ENCODE peak calls at places on chromosomes 1 and 21, in eight cellular contexts. Y, D, A, F, U, Z, T and L are unnamed samples.

GRCh38 chr1:204442376-204443259 is 31.0 kb upstream of the PPP1R15B start:
- DNase-seq in Z (no peak), T (no peak), U (no peak), D (no peak), F (no peak), A (no peak), Y (no peak), L (no peak)

GRCh38 chr1:203765029-203765837 is at the start of gene LAX1:
- DNase-seq in D (peak), U (no peak), T (no peak), A (no peak), Y (no peak), Z (no peak), F (no peak), L (no peak)

GRCh38 chr1:6275826-6276764 is 15.2 kb upstream of the GPR153 start:
- DNase-seq in Y (peak), T (peak), Z (no peak), F (peak), A (no peak), D (no peak), U (no peak), L (no peak)

GRCh38 chr1:14907416-14907815 is 246.1 kb upstream of the TMEM51 start:
- DNase-seq in Z (no peak), F (no peak), U (no peak), Y (no peak), D (no peak), A (no peak), T (no peak), L (no peak)

GRCh38 chr1:154502742-154503111 is 515 bp upstream of the SHE start:
- DNase-seq in T (no peak), F (peak), Z (no peak), D (no peak), Y (no peak), A (no peak), U (no peak), L (no peak)

GRCh38 chr1:217889401-217889800 is 258.3 kb downstream of the SPATA17 start:
- DNase-seq in A (no peak), Y (no peak), U (no peak), T (peak), F (no peak), D (no peak), Z (no peak), L (no peak)

GRCh38 chr21:36747815-36748381 is 49.0 kb downstream of the SIM2 start:
- DNase-seq in T (peak), Z (no peak), A (no peak), U (no peak), Y (no peak), D (no peak), F (no peak), L (peak)

GRCh38 chr1:179121159-179121938 is 39.5 kb downstream of the TOR3A start:
- DNase-seq in U (peak), A (no peak), T (peak), Z (no peak), D (no peak), Y (no peak), F (no peak), L (no peak)

GRCh38 chr1:44251989-44252625 is 38.8 kb downstream of the DMAP1 start:
- DNase-seq in F (no peak), Z (no peak), A (no peak), U (no peak), Y (no peak), D (no peak), T (no peak), L (no peak)

GRCh38 chr1:78114034-78114956 is 68.5 kb downstream of the GIPC2 start:
- DNase-seq in U (peak), F (peak), Y (peak), A (peak), D (peak), Z (no peak), T (peak), L (peak)

GRCh38 chr1:31828341-31828740 is 12.5 kb upstream of the SPOCD1 start:
- DNase-seq in Z (peak), F (no peak), U (no peak), A (no peak), Y (no peak), T (no peak), D (no peak), L (no peak)

GRCh38 chr1:205441318-205441633 is 14.6 kb downstream of the BLACAT1 start:
- DNase-seq in T (no peak), U (no peak), D (no peak), A (no peak), F (no peak), Y (no peak), Z (no peak), L (no peak)

GRCh38 chr1:1431006-1431844 is 4.3 kb upstream of the VWA1 start:
- DNase-seq in Y (no peak), Z (no peak), D (no peak), A (no peak), T (no peak), F (peak), U (no peak), L (no peak)

GRCh38 chr1:12565094-12565965 is 52.7 kb downstream of the DHRS3 start:
- DNase-seq in T (no peak), A (no peak), F (peak), D (no peak), U (no peak), Y (no peak), Z (no peak), L (no peak)

GRCh38 chr1:182015360-182015759 is 46.2 kb downstream of the ZNF648 start:
- DNase-seq in U (no peak), D (no peak), A (no peak), Y (no peak), T (no peak), F (no peak), Z (no peak), L (no peak)

GRCh38 chr21:33858672-33859372 is 56.8 kb downstream of the ATP5PO start:
- DNase-seq in Y (no peak), F (no peak), T (no peak), D (no peak), U (no peak), A (no peak), Z (no peak), L (no peak)

GRCh38 chr1:219837274-219837993 is 90.9 kb downstream of the SLC30A10 start:
- DNase-seq in D (no peak), T (peak), F (no peak), Y (no peak), U (peak), Z (no peak), A (no peak), L (no peak)

GRCh38 chr1:119779869-119780356 is 11.2 kb upstream of the HMGCS2 start:
- DNase-seq in F (peak), Y (peak), A (no peak), D (peak), T (peak), Z (no peak), U (no peak), L (no peak)

GRCh38 chr1:59994302-59995198 is 68.0 kb upstream of the CYP2J2 start:
- DNase-seq in A (no peak), U (no peak), F (no peak), Y (peak), T (no peak), Z (no peak), D (peak), L (no peak)

GRCh38 chr1:204398197-204399125 is 13.2 kb downstream of the PPP1R15B start:
- DNase-seq in D (peak), Y (no peak), U (peak), Z (no peak), T (peak), A (peak), F (peak), L (peak)

GRCh38 chr1:27509127-27510080 is 19.4 kb upstream of the WASF2 start:
- DNase-seq in A (peak), Z (no peak), D (no peak), F (no peak), U (no peak), T (no peak), Y (no peak), L (no peak)

GRCh38 chr1:19418503-19418971 is 66.8 kb downstream of the CAPZB start:
- DNase-seq in Y (no peak), U (no peak), D (no peak), Z (no peak), F (no peak), T (peak), A (no peak), L (no peak)

GRCh38 chr1:224082146-224082545 is 31.8 kb upstream of the FBXO28 start:
- DNase-seq in D (no peak), Y (no peak), F (no peak), A (no peak), T (peak), Z (no peak), U (no peak), L (no peak)

GRCh38 chr1:243917177-243917862 is 67.3 kb upstream of the AKT3 start:
- DNase-seq in D (no peak), Z (no peak), A (no peak), U (no peak), F (peak), Y (peak), T (peak), L (peak)

GRCh38 chr21:34345091-34345871 is 18.5 kb upstream of the KCNE2 start:
- DNase-seq in Y (no peak), D (no peak), A (no peak), T (peak), F (no peak), U (no peak), Z (peak), L (no peak)

GRCh38 chr1:171801395-171801990 is 20.0 kb downstream of the METTL13 start:
- DNase-seq in Z (no peak), T (peak), F (no peak), D (no peak), U (no peak), Y (no peak), A (no peak), L (peak)

GRCh38 chr1:181033128-181033798 is 520 bp upstream of the MR1 start:
- DNase-seq in U (peak), Y (no peak), T (peak), F (no peak), D (peak), A (peak), Z (no peak), L (no peak)

GRCh38 chr1:35115459-35116383 is 36.5 kb downstream of the ZMYM1 start:
- DNase-seq in F (no peak), Z (no peak), D (no peak), Y (no peak), U (no peak), T (peak), A (no peak), L (no peak)

GRCh38 chr1:150268342-150268705 is 492 bp downstream of the APH1A start:
- DNase-seq in T (no peak), D (no peak), Z (no peak), Y (no peak), F (peak), U (no peak), A (peak), L (peak)

GRCh38 chr1:91500756-91501526 is at the start of gene CDC7:
- DNase-seq in A (peak), U (peak), T (peak), Y (peak), D (peak), F (peak), Z (peak), L (peak)
- TF ChIP-seq POLR2A in A (no peak), U (peak), T (peak), Y (no peak), D (no peak), F (peak), Z (peak), L (peak)

GRCh38 chr1:211257831-211258225 is 1.3 kb upstream of the RCOR3 start:
- DNase-seq in U (no peak), F (no peak), D (no peak), A (no peak), Z (no peak), Y (no peak), T (peak), L (no peak)

GRCh38 chr1:211258756-211259595 is at the start of gene RCOR3:
- DNase-seq in Z (peak), D (peak), U (peak), Y (peak), T (peak), F (peak), A (peak), L (peak)

GRCh38 chr1:211259596-211260126 is 495 bp downstream of the RCOR3 start:
- DNase-seq in F (peak), A (peak), U (no peak), Z (peak), Y (peak), D (peak), T (no peak), L (peak)

GRCh38 chr1:211260161-211261107 is 1.3 kb downstream of the RCOR3 start:
- DNase-seq in D (peak), F (peak), U (no peak), A (peak), Z (peak), Y (peak), T (peak), L (peak)

GRCh38 chr1:211258310-211258755 is 833 bp upstream of the RCOR3 start:
- DNase-seq in F (peak), D (peak), T (peak), U (no peak), Z (peak), Y (peak), A (peak), L (peak)
- TF ChIP-seq POLR2A in F (no peak), D (no peak), T (no peak), U (no peak), Z (peak), Y (no peak), A (no peak), L (no peak)

GRCh38 chr21:43812957-43813730 is 23.8 kb downstream of the RRP1 start:
- DNase-seq in A (no peak), Y (no peak), T (no peak), U (no peak), Z (no peak), F (no peak), D (no peak), L (no peak)
- TF ChIP-seq POLR2A in A (no peak), Y (no peak), T (no peak), U (no peak), Z (no peak), F (no peak), D (no peak), L (no peak)

DNA sequence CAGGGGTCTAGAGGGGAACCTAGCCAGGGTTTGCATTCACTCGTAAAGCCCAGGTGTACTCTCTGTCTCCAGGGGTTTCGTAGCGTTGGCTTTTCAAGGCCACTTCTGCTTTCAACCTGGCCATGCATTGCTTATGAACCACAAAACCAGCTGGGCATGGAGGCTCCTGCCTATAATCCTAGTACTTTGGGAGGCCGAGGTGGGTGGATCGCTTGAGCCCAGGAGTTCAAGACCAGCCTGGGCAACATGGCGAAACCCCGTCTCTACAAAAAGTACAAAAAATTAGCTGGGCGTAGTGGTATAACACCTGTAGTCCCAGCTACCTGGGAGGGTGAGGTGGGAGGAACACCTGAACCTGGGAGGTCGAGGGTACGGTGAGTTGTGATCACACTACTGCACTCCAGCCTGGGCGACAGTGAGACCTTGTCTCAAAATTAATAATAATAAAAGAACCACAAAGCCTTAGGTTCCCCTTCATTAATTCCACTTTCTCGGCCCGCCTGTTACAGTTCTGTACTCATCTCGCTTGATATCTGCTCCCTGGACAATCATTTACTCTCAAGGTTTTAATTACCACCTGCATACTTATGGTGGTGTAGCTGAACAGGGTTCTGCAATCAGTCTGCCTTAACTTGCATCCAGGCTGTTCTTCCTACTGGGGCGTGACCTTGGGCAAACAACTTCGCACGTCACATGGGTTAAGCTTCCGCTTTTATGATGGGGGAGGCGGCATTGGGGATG is 6.1 kb downstream of the SLC16A4 start:
- DNase-seq in Z (no peak), Y (no peak), T (no peak), D (no peak), A (no peak), F (no peak), U (no peak), L (no peak)
- TF ChIP-seq POLR2A in Z (no peak), Y (no peak), T (no peak), D (no peak), A (no peak), F (no peak), U (no peak), L (no peak)

GRCh38 chr1:113928950-113929749 is at the start of gene HIPK1:
- DNase-seq in U (peak), F (peak), Y (peak), Z (peak), A (peak), D (peak), T (peak), L (peak)
- TF ChIP-seq POLR2A in U (peak), F (peak), Y (peak), Z (peak), A (peak), D (no peak), T (peak), L (peak)

GRCh38 chr1:40749817-40750216 is 33.8 kb upstream of the KCNQ4 start:
- DNase-seq in A (no peak), Y (no peak), T (no peak), Z (no peak), D (no peak), U (no peak), F (no peak), L (no peak)

GRCh38 chr1:40753142-40753882 is 30.3 kb upstream of the KCNQ4 start:
- DNase-seq in F (no peak), A (no peak), Z (no peak), Y (no peak), T (no peak), U (no peak), D (no peak), L (no peak)

GRCh38 chr1:40748841-40749718 is 34.5 kb upstream of the KCNQ4 start:
- DNase-seq in T (no peak), U (no peak), F (no peak), D (no peak), A (no peak), Y (no peak), Z (no peak), L (no peak)

GRCh38 chr1:40751802-40752201 is 31.8 kb upstream of the KCNQ4 start:
- DNase-seq in T (no peak), A (no peak), D (no peak), Z (no peak), U (no peak), F (no peak), Y (no peak), L (no peak)

GRCh38 chr1:40750326-40750975 is 33.1 kb upstream of the KCNQ4 start:
- DNase-seq in T (peak), U (no peak), F (no peak), Z (no peak), A (no peak), D (no peak), Y (no peak), L (no peak)
- TF ChIP-seq POLR2A in T (no peak), U (no peak), F (no peak), Z (no peak), A (no peak), D (no peak), Y (no peak), L (no peak)